ENCODE peak calls at places on chromosome 17, in seven cellular contexts. D is BJ, P is ascending aorta, M is spleen, H is stomach, R is GM23338, L is cardiac muscle cell. N is an unnamed sample.
A peak's percentile ranks its signal among the peaks of the same experiment; 100 is the strongest.

GRCh38 chr17:72717276-72717675 is 375.2 kb downstream of the SLC39A11 start:
- DNase-seq in D (no peak), P (no peak), M (no peak), H (no peak), R (no peak), L (no peak), N (no peak)

GRCh38 chr17:67520916-67521772 is 144.1 kb downstream of the PITPNC1 start:
- DNase-seq in D (no peak), P (no peak), M (no peak), H (no peak), R (no peak), L (no peak), N (peak; percentile 38)

GRCh38 chr17:17171991-17172939 is 33.9 kb downstream of the PLD6 start:
- DNase-seq in D (no peak), P (no peak), M (peak; percentile 87), H (no peak), R (peak; percentile 29), L (no peak), N (no peak)

GRCh38 chr17:12765544-12765943 is 23.8 kb upstream of the ARHGAP44 start:
- DNase-seq in D (no peak), P (peak; percentile 76), M (no peak), H (peak; percentile 38), R (no peak), L (no peak), N (no peak)

GRCh38 chr17:302300-302698 is 50.3 kb downstream of the RPH3AL start:
- DNase-seq in D (no peak), P (no peak), M (no peak), H (peak; percentile 65), R (no peak), L (no peak), N (no peak)

GRCh38 chr17:82080048-82080788 is 14.6 kb upstream of the DUS1L start:
- DNase-seq in D (no peak), P (no peak), M (no peak), H (no peak), R (no peak), L (no peak), N (no peak)

GRCh38 chr17:43327421-43327820 is 71.4 kb upstream of the ARL4D start:
- DNase-seq in D (no peak), P (no peak), M (no peak), H (no peak), R (no peak), L (no peak), N (no peak)

GRCh38 chr17:55735784-55736405 is 13.2 kb upstream of the TMEM100 start:
- DNase-seq in D (no peak), P (peak; percentile 66), M (no peak), H (no peak), R (peak; percentile 78), L (peak; percentile 66), N (no peak)

GRCh38 chr17:76491271-76492184 is 9.7 kb downstream of the RHBDF2 start:
- DNase-seq in D (no peak), P (no peak), M (peak; percentile 90), H (no peak), R (no peak), L (no peak), N (no peak)

GRCh38 chr17:76492250-76492988 is 8.8 kb downstream of the RHBDF2 start:
- DNase-seq in D (no peak), P (no peak), M (peak; percentile 90), H (no peak), R (no peak), L (no peak), N (no peak)

GRCh38 chr17:76495663-76496400 is 5.4 kb downstream of the RHBDF2 start:
- DNase-seq in D (no peak), P (no peak), M (no peak), H (no peak), R (no peak), L (no peak), N (no peak)

GRCh38 chr17:76492989-76493501 is 8.2 kb downstream of the RHBDF2 start:
- DNase-seq in D (no peak), P (peak; percentile 83), M (peak; percentile 95), H (peak; percentile 68), R (no peak), L (no peak), N (peak; percentile 71)

GRCh38 chr17:76493505-76494167 is 7.6 kb downstream of the RHBDF2 start:
- DNase-seq in D (no peak), P (no peak), M (peak; percentile 90), H (peak; percentile 39), R (no peak), L (no peak), N (no peak)
- H3K4me3 ChIP-seq in D (no peak overlapping the region), P (no peak overlapping the region), M (no peak overlapping the region), H (peak overlapping the region; percentile 19), R (no peak overlapping the region), L (no peak overlapping the region), N (no peak overlapping the region)

DNA sequence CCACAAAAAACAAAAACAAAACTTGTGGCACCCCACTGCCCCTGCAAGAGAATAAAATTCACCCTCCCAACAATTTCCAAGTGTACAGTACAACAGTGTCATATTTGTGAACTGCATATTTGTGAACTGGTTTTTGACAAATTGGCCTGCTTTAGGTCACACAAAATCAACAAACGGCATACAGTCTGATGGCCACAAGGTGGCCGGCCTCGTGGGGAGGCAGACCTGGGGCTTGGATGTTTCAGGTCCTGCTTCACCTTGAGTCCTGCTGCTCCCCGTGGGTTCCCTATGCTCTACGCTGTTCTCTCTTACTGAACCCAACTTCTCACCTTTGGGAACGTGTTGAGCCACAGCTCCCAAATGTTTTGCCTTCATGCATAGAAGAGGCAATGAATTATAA is 102.2 kb downstream of the CDK5R1 start:
- DNase-seq in D (no peak), P (no peak), M (no peak), H (no peak), R (peak; percentile 78), L (no peak), N (no peak)
- TF ChIP-seq CTCF in D (no peak), P (no peak), M (no peak), H (no peak), R (peak; percentile 69), L (peak; percentile 11), N (no peak)

GRCh38 chr17:1830288-1830687 is 483 bp downstream of the RPA1 start:
- DNase-seq in D (no peak), P (no peak), M (no peak), H (no peak), R (peak; percentile 62), L (peak; percentile 34), N (no peak)

GRCh38 chr17:1829579-1830257 is at the start of the genes RPA1 and SMYD4:
- DNase-seq in D (peak; percentile 20), P (peak; percentile 91), M (peak; percentile 97), H (peak; percentile 89), R (peak; percentile 95), L (peak; percentile 95), N (peak; percentile 85)

GRCh38 chr17:1834378-1835149 is 4.8 kb downstream of the RPA1 start:
- DNase-seq in D (no peak), P (no peak), M (no peak), H (no peak), R (no peak), L (no peak), N (no peak)

GRCh38 chr17:1829189-1829578 is 518 bp downstream of the SMYD4 start:
- DNase-seq in D (no peak), P (no peak), M (no peak), H (no peak), R (peak; percentile 53), L (no peak), N (no peak)
- H3K4me3 ChIP-seq in D (peak overlapping the region; percentile 94), P (peak overlapping the region; percentile 90), M (peak overlapping the region; percentile 71), H (peak overlapping the region; percentile 76), R (peak overlapping the region; percentile 95), L (peak overlapping the region; percentile 84), N (peak overlapping the region; percentile 79)

DNA sequence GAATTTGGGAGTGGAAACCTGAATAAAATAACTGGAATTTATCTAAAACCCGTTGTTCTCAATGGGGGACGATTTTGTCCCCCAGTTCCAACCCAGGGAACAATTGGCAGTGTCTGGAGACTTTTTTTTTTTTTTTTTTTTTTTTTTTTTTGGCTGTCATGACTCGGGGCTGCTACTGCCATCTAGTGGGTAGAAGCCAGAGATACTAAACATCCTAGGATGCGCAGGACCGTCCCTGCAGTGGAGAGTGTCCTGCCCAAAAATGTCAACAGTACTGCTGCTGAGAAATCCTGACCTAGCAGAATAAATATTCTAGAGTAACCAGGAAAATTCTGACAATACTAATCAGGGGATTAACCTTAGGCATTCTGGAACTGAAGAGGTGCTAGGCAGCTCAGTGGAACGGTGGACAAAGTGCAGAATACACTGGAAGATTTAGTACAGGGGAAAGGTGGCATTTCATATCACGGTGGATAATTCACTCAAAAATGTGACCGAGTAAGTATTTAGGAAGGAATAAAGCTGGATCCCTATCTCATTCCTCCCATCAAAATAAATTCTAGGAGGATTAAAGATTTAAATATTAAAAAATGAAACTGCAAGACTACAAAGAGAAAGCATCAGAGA is 107.6 kb downstream of the SPECC1 start:
- DNase-seq in D (no peak), P (no peak), M (no peak), H (peak; percentile 39), R (peak; percentile 89), L (peak; percentile 79), N (no peak)
- TF ChIP-seq CTCF in D (peak; percentile 76), P (peak; percentile 71), M (peak; percentile 62), H (peak; percentile 66), R (peak; percentile 68), L (peak; percentile 71), N (peak; percentile 45)

GRCh38 chr17:35499548-35499947 is 37.9 kb downstream of the SLFN12L start:
- DNase-seq in D (no peak), P (no peak), M (no peak), H (no peak), R (no peak), L (no peak), N (no peak)

GRCh38 chr17:35493040-35493439 is 44.4 kb downstream of the SLFN12L start:
- DNase-seq in D (no peak), P (no peak), M (no peak), H (no peak), R (peak; percentile 74), L (no peak), N (no peak)

GRCh38 chr17:35496470-35497290 is 40.8 kb downstream of the SLFN12L start:
- DNase-seq in D (no peak), P (no peak), M (no peak), H (no peak), R (peak; percentile 76), L (no peak), N (no peak)

GRCh38 chr17:35498429-35499178 is 38.9 kb downstream of the SLFN12L start:
- DNase-seq in D (no peak), P (no peak), M (no peak), H (no peak), R (peak; percentile 22), L (no peak), N (no peak)
- H3K4me3 ChIP-seq in D (no peak overlapping the region), P (peak overlapping the region; percentile 29), M (no peak overlapping the region), H (no peak overlapping the region), R (peak overlapping the region; percentile 40), L (peak overlapping the region; percentile 2), N (no peak overlapping the region)

GRCh38 chr17:45293413-45294211 is 23.2 kb downstream of the MAP3K14 start:
- DNase-seq in D (no peak), P (peak; percentile 94), M (peak; percentile 82), H (peak; percentile 78), R (no peak), L (peak; percentile 68), N (peak; percentile 82)
- TF ChIP-seq CTCF in D (peak; percentile 26), P (peak; percentile 21), M (no peak), H (no peak), R (no peak), L (no peak), N (no peak)

DNA sequence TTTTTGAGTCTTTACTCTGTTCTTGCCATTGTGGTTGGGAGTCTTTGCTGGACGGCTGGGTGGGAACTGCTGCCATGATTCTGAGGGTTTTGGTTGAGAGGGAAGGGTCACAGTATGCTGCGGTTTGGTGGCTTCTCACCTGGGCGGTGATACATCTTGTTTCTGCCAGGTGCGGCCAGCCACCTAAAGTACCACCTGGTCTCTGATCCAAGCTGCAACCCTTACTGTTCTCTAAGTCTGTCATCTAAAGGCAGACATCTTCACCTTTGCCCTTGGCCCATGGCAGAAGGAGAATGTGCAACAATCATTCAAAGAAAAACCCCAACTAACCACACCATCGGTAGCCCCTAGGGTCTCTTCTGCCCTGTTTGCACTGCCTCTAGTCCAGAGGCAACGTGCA is 19.6 kb upstream of the MPO start:
- DNase-seq in D (no peak), P (no peak), M (no peak), H (peak; percentile 9), R (no peak), L (no peak), N (no peak)
- H3K4me3 ChIP-seq in D (no peak overlapping the region), P (no peak overlapping the region), M (no peak overlapping the region), H (no peak overlapping the region), R (no peak overlapping the region), L (no peak overlapping the region), N (no peak overlapping the region)

N was measured in lung.